ENCODE peak calls at places on chromosomes 13 and 19, in five cellular contexts. B is kidney glomerular epithelial cell; N is stimulated activated CD4-positive, alpha-beta T cell treated with anti-CD3 and anti-CD28 coated beads, Interleukin-1b, Interleukin-23, amount 100 ng/mL, for 1 hour; Z is HEK293T; M is HL-60. R is an unnamed sample.

GRCh38 chr19:23823952-23824389 is 65.3 kb upstream of the ZNF681 start:
- DNase-seq in N (no peak), B (no peak), Z (no peak), M (peak; percentile 87), R (no peak)

GRCh38 chr19:38263696-38264485 is 482 bp upstream of the SPINT2 start:
- DNase-seq in N (peak; percentile 54), B (peak; percentile 84), M (peak; percentile 43), Z (no peak), R (no peak)

GRCh38 chr13:78604782-78605611 is 1.6 kb upstream of the POU4F1 start:
- DNase-seq in M (no peak), N (no peak), B (no peak), Z (peak; percentile 83), R (no peak)

GRCh38 chr13:76723551-76724232 is 162.5 kb downstream of the KCTD12 start:
- DNase-seq in B (peak; percentile 50), Z (no peak), N (no peak), M (peak; percentile 83), R (peak; percentile 13)

GRCh38 chr19:10769533-10770491 is 51.9 kb downstream of the DNM2 start:
- DNase-seq in B (peak; percentile 70), N (no peak), Z (no peak), M (no peak), R (no peak)

GRCh38 chr13:97577026-97577425 is 143.1 kb downstream of the RAP2A start:
- DNase-seq in Z (no peak), M (no peak), N (no peak), B (no peak), R (no peak)

GRCh38 chr13:44620057-44620456 is 43.9 kb upstream of the TSC22D1 start:
- DNase-seq in N (no peak), B (peak; percentile 10), Z (no peak), M (no peak), R (peak; percentile 73)

GRCh38 chr13:91133941-91134772 is 213.3 kb upstream of the MIR17HG start:
- DNase-seq in N (no peak), B (peak; percentile 86), Z (peak; percentile 84), M (peak; percentile 33), R (no peak)

GRCh38 chr13:30042891-30043630 is 192.6 kb upstream of the UBL3 start:
- DNase-seq in M (no peak), N (no peak), Z (no peak), B (no peak), R (no peak)

GRCh38 chr13:93225610-93226009 is 997 bp upstream of the GPC6 start:
- DNase-seq in B (no peak), Z (no peak), N (no peak), M (no peak), R (no peak)

GRCh38 chr19:27741236-27741635 is 1471.7 kb downstream of the UQCRFS1 start:
- DNase-seq in M (no peak), B (no peak), Z (no peak), N (no peak), R (no peak)

GRCh38 chr13:35210234-35210633 is 266.3 kb downstream of the MAB21L1 start:
- DNase-seq in M (no peak), B (no peak), N (no peak), Z (no peak), R (no peak)

GRCh38 chr13:72686766-72687165 is 40.7 kb downstream of the MZT1 start:
- DNase-seq in M (no peak), Z (no peak), B (no peak), N (no peak), R (no peak)

GRCh38 chr19:48290923-48291700 is 21.2 kb downstream of the ZNF114 start:
- DNase-seq in Z (peak; percentile 85), B (peak; percentile 69), M (peak; percentile 45), N (peak; percentile 48), R (no peak)

GRCh38 chr13:20945952-20946383 is 43.4 kb upstream of the XPO4 start:
- DNase-seq in N (no peak), Z (no peak), M (peak; percentile 87), B (no peak), R (no peak)

GRCh38 chr19:45071969-45072790 is 4.1 kb downstream of the ZNF296 start:
- DNase-seq in B (no peak), M (no peak), N (no peak), Z (no peak), R (no peak)

GRCh38 chr13:45548281-45548680 is 67.3 kb downstream of the ERICH6B start:
- DNase-seq in N (no peak), Z (no peak), B (no peak), M (no peak), R (no peak)

GRCh38 chr19:453606-454005 is 7.2 kb downstream of the SHC2 start:
- DNase-seq in M (no peak), N (no peak), B (no peak), Z (no peak), R (no peak)

GRCh38 chr13:65909501-65909900 is 1320.6 kb downstream of the PCDH9 start:
- DNase-seq in N (no peak), B (no peak), M (no peak), Z (no peak), R (peak; percentile 51)

GRCh38 chr19:46303702-46304397 is 7.0 kb downstream of the HIF3A start:
- DNase-seq in Z (peak; percentile 38), M (no peak), B (no peak), N (no peak), R (no peak)

GRCh38 chr13:81540777-81541176 is 1199.9 kb upstream of the SPRY2 start:
- DNase-seq in N (no peak), Z (no peak), B (no peak), M (no peak), R (no peak)

GRCh38 chr19:42253245-42254082 is 1.5 kb downstream of the ERF start:
- DNase-seq in M (peak; percentile 65), Z (peak; percentile 51), B (no peak), N (no peak), R (no peak)

GRCh38 chr13:23760000-23760399 is 129.2 kb downstream of the MIPEP start:
- DNase-seq in B (no peak), N (no peak), M (no peak), Z (no peak), R (no peak)

GRCh38 chr19:21158523-21159135 is 16.8 kb downstream of the ZNF431 start:
- DNase-seq in B (no peak), N (no peak), Z (no peak), M (no peak), R (no peak)

GRCh38 chr13:114146173-114146572 is 13.8 kb upstream of the RASA3 start:
- DNase-seq in Z (no peak), M (no peak), N (no peak), B (no peak), R (no peak)

GRCh38 chr13:113535381-113535781 is 44.9 kb upstream of the DCUN1D2 start:
- DNase-seq in M (no peak), Z (no peak), N (no peak), B (no peak), R (no peak)

GRCh38 chr13:38309397-38309796 is 40.3 kb upstream of the UFM1 start:
- DNase-seq in M (no peak), Z (no peak), N (no peak), B (no peak), R (no peak)

GRCh38 chr13:37618554-37618953 is 20.0 kb upstream of the POSTN start:
- DNase-seq in Z (no peak), B (peak; percentile 58), M (no peak), N (no peak), R (no peak)

GRCh38 chr13:36131931-36132297 is 732 bp upstream of the DCLK1 start:
- DNase-seq in Z (no peak), M (no peak), B (no peak), N (no peak), R (no peak)

R was measured in epithelial cell of proximal tubule.